ENCODE peak calls at places on chromosome 13, in four cellular contexts. J is aorta, H is foreskin fibroblast, E is cardiac muscle cell. G is an unnamed sample.
A peak's percentile ranks its signal among the peaks of the same experiment; 100 is the strongest.

GRCh38 chr13:40813662-40814454 is 24.4 kb downstream of the SLC25A15 start:
- DNase-seq in H (peak; percentile 16), E (peak; percentile 43), J (no peak), G (no peak)

GRCh38 chr13:43128504-43128929 is 105.1 kb downstream of the DNAJC15 start:
- DNase-seq in J (no peak), H (no peak), E (peak; percentile 33), G (no peak)

GRCh38 chr13:104831823-104832222 is 1703.6 kb downstream of the EFNB2 start:
- DNase-seq in E (no peak), J (no peak), H (no peak), G (no peak)

GRCh38 chr13:80189889-80190597 is 150.9 kb downstream of the SPRY2 start:
- DNase-seq in H (no peak), J (no peak), E (no peak), G (no peak)

GRCh38 chr13:97226788-97227627 is 4.9 kb downstream of the MBNL2 start:
- DNase-seq in J (no peak), H (no peak), E (peak; percentile 59), G (no peak)

GRCh38 chr13:112102243-112102642 is 35.3 kb downstream of the SOX1 start:
- DNase-seq in H (no peak), E (no peak), J (no peak), G (no peak)

GRCh38 chr13:100533588-100534041 is 55.0 kb downstream of the GGACT start:
- DNase-seq in J (no peak), E (no peak), H (no peak), G (no peak)

GRCh38 chr13:72864142-72865035 is 82.5 kb downstream of the PIBF1 start:
- DNase-seq in E (no peak), J (no peak), H (peak; percentile 46), G (peak; percentile 54)

GRCh38 chr13:28220166-28220565 is 81.8 kb downstream of the PAN3 start:
- DNase-seq in J (no peak), H (peak; percentile 3), E (peak; percentile 82), G (peak; percentile 9)

GRCh38 chr13:27661017-27661416 is 39.3 kb downstream of the POLR1D start:
- DNase-seq in H (no peak), E (no peak), J (no peak), G (no peak)

GRCh38 chr13:91144054-91144453 is 203.4 kb upstream of the MIR17HG start:
- DNase-seq in J (no peak), H (no peak), E (no peak), G (no peak)

GRCh38 chr13:108463365-108463764 is 166.0 kb upstream of the MYO16 start:
- DNase-seq in H (peak; percentile 51), J (no peak), E (peak; percentile 69), G (peak; percentile 57)

GRCh38 chr13:28355822-28356371 is 139.0 kb downstream of the FLT1 start:
- DNase-seq in E (peak; percentile 86), H (peak; percentile 35), J (no peak), G (peak; percentile 56)

GRCh38 chr13:95485518-95486144 is 66.9 kb upstream of the CLDN10 start:
- DNase-seq in J (no peak), H (no peak), E (peak; percentile 57), G (no peak)

GRCh38 chr13:28494537-28494860 is 429 bp downstream of the FLT1 start:
- DNase-seq in E (no peak), J (no peak), H (no peak), G (no peak)

GRCh38 chr13:24196593-24197197 is 36.2 kb downstream of the SPATA13 start:
- DNase-seq in E (no peak), H (no peak), J (no peak), G (no peak)

GRCh38 chr13:99354371-99354951 is 47.3 kb upstream of the GPR183 start:
- DNase-seq in E (no peak), H (no peak), J (no peak), G (peak; percentile 21)

GRCh38 chr13:99193152-99193551 is 7.5 kb upstream of the UBAC2 start:
- DNase-seq in J (no peak), E (no peak), H (no peak), G (no peak)

GRCh38 chr13:27005556-27005955 is 166.1 kb downstream of the USP12 start:
- DNase-seq in E (peak; percentile 52), H (no peak), J (no peak), G (peak; percentile 7)

GRCh38 chr13:40922437-40923040 is 96.6 kb downstream of the ELF1 start:
- DNase-seq in J (no peak), E (peak; percentile 27), H (no peak), G (no peak)

GRCh38 chr13:83883061-83883523 is 818 bp upstream of the SLITRK1 start:
- DNase-seq in E (no peak), J (no peak), H (no peak), G (no peak)

GRCh38 chr13:74203576-74203975 is 69.4 kb upstream of the KLF12 start:
- DNase-seq in E (no peak), H (peak; percentile 49), J (no peak), G (peak; percentile 38)

GRCh38 chr13:106145997-106146864 is 389.2 kb downstream of the EFNB2 start:
- DNase-seq in J (no peak), H (no peak), E (no peak), G (no peak)

GRCh38 chr13:25678398-25678797 is 306.6 kb downstream of the ATP8A2 start:
- DNase-seq in H (no peak), J (no peak), E (no peak), G (no peak)

GRCh38 chr13:104809483-104809882 is 1726.0 kb downstream of the EFNB2 start:
- DNase-seq in J (no peak), E (peak; percentile 35), H (no peak), G (no peak)

GRCh38 chr13:48489666-48490065 is 43.2 kb downstream of the RCBTB2 start:
- DNase-seq in E (no peak), J (no peak), H (no peak), G (no peak)
- H3K4me3 ChIP-seq in E (no peak overlapping the region), J (no peak overlapping the region), H (no peak overlapping the region), G (no peak overlapping the region)

GRCh38 chr13:21616205-21616604 is 12.2 kb upstream of the MICU2 start:
- DNase-seq in J (no peak), H (no peak), E (no peak), G (no peak)
- H3K4me3 ChIP-seq in J (no peak overlapping the region), H (no peak overlapping the region), E (no peak overlapping the region), G (no peak overlapping the region)

GRCh38 chr13:20305587-20305986 is 73.5 kb upstream of the GJB6 start:
- DNase-seq in H (no peak), J (no peak), E (no peak), G (no peak)
- H3K4me3 ChIP-seq in H (no peak overlapping the region), J (no peak overlapping the region), E (no peak overlapping the region), G (no peak overlapping the region)

GRCh38 chr13:32737111-32737571 is 150.9 kb downstream of the PDS5B start:
- DNase-seq in H (no peak), J (no peak), E (peak; percentile 40), G (peak; percentile 16)
- H3K4me3 ChIP-seq in H (peak overlapping the region; percentile 42), J (peak overlapping the region; percentile 41), E (no peak overlapping the region), G (peak overlapping the region; percentile 51)